ENCODE peak calls at places on chromosomes 12 and 14, in seven cellular contexts. One of them, this sample, is unnamed.

GRCh38 chr14:68638056-68638816 is 154.6 kb downstream of the ZFP36L1 start:
- DNase-seq in D341Med: no peak
- DNase-seq in stimulated activated CD4-positive, alpha-beta T cell treated with anti-CD3 and anti-CD28 coated beads, Interleukin-12 subunit alpha, Interleukin-12 subunit beta, amount 100 ng/mL, for 24 hours: no peak
- DNase-seq in AG09319: no peak
- DNase-seq in pancreas: no peak
- DNase-seq in nephron progenitor cell: no peak
- DNase-seq in HCT116: no peak
- DNase-seq in this sample: no peak

GRCh38 chr12:12716151-12716844 is 870 bp upstream of the CDKN1B start:
- DNase-seq in AG09319: no peak
- DNase-seq in stimulated activated CD4-positive, alpha-beta T cell treated with anti-CD3 and anti-CD28 coated beads, Interleukin-12 subunit alpha, Interleukin-12 subunit beta, amount 100 ng/mL, for 24 hours: no peak
- DNase-seq in HCT116: no peak
- DNase-seq in D341Med: no peak
- DNase-seq in nephron progenitor cell: no peak
- DNase-seq in pancreas: no peak
- DNase-seq in this sample: no peak

GRCh38 chr12:109736552-109737108 is 23.0 kb downstream of the FAM222A start:
- DNase-seq in D341Med: no peak
- DNase-seq in stimulated activated CD4-positive, alpha-beta T cell treated with anti-CD3 and anti-CD28 coated beads, Interleukin-12 subunit alpha, Interleukin-12 subunit beta, amount 100 ng/mL, for 24 hours: no peak
- DNase-seq in nephron progenitor cell: peak
- DNase-seq in pancreas: peak
- DNase-seq in HCT116: no peak
- DNase-seq in AG09319: no peak
- DNase-seq in this sample: no peak

GRCh38 chr12:124510301-124510970 is 57.0 kb downstream of the NCOR2 start:
- DNase-seq in HCT116: no peak
- DNase-seq in AG09319: no peak
- DNase-seq in stimulated activated CD4-positive, alpha-beta T cell treated with anti-CD3 and anti-CD28 coated beads, Interleukin-12 subunit alpha, Interleukin-12 subunit beta, amount 100 ng/mL, for 24 hours: no peak
- DNase-seq in D341Med: no peak
- DNase-seq in nephron progenitor cell: no peak
- DNase-seq in pancreas: no peak
- DNase-seq in this sample: peak

GRCh38 chr12:53143355-53143754 is 37.2 kb upstream of the ZNF740 start:
- DNase-seq in pancreas: no peak
- DNase-seq in HCT116: no peak
- DNase-seq in nephron progenitor cell: no peak
- DNase-seq in stimulated activated CD4-positive, alpha-beta T cell treated with anti-CD3 and anti-CD28 coated beads, Interleukin-12 subunit alpha, Interleukin-12 subunit beta, amount 100 ng/mL, for 24 hours: no peak
- DNase-seq in AG09319: no peak
- DNase-seq in D341Med: no peak
- DNase-seq in this sample: no peak

GRCh38 chr12:130162267-130162666 is at the start of gene FZD10:
- DNase-seq in pancreas: no peak
- DNase-seq in HCT116: no peak
- DNase-seq in nephron progenitor cell: peak
- DNase-seq in stimulated activated CD4-positive, alpha-beta T cell treated with anti-CD3 and anti-CD28 coated beads, Interleukin-12 subunit alpha, Interleukin-12 subunit beta, amount 100 ng/mL, for 24 hours: no peak
- DNase-seq in AG09319: no peak
- DNase-seq in D341Med: peak
- DNase-seq in this sample: no peak

GRCh38 chr14:74333909-74334308 is 14.4 kb upstream of the VRTN start:
- DNase-seq in nephron progenitor cell: no peak
- DNase-seq in HCT116: no peak
- DNase-seq in pancreas: no peak
- DNase-seq in D341Med: no peak
- DNase-seq in AG09319: peak
- DNase-seq in stimulated activated CD4-positive, alpha-beta T cell treated with anti-CD3 and anti-CD28 coated beads, Interleukin-12 subunit alpha, Interleukin-12 subunit beta, amount 100 ng/mL, for 24 hours: no peak
- DNase-seq in this sample: no peak

GRCh38 chr14:59772252-59772651 is 98.3 kb downstream of the RTN1 start:
- DNase-seq in AG09319: no peak
- DNase-seq in nephron progenitor cell: no peak
- DNase-seq in pancreas: no peak
- DNase-seq in D341Med: no peak
- DNase-seq in HCT116: no peak
- DNase-seq in stimulated activated CD4-positive, alpha-beta T cell treated with anti-CD3 and anti-CD28 coated beads, Interleukin-12 subunit alpha, Interleukin-12 subunit beta, amount 100 ng/mL, for 24 hours: no peak
- DNase-seq in this sample: no peak

GRCh38 chr12:121657305-121658008 is 12.0 kb downstream of the MORN3 start:
- DNase-seq in D341Med: no peak
- DNase-seq in HCT116: no peak
- DNase-seq in stimulated activated CD4-positive, alpha-beta T cell treated with anti-CD3 and anti-CD28 coated beads, Interleukin-12 subunit alpha, Interleukin-12 subunit beta, amount 100 ng/mL, for 24 hours: no peak
- DNase-seq in pancreas: no peak
- DNase-seq in AG09319: no peak
- DNase-seq in nephron progenitor cell: no peak
- DNase-seq in this sample: peak

GRCh38 chr12:87801860-87802720 is 227.1 kb downstream of the C12orf50 start:
- DNase-seq in D341Med: no peak
- DNase-seq in nephron progenitor cell: no peak
- DNase-seq in AG09319: no peak
- DNase-seq in pancreas: no peak
- DNase-seq in stimulated activated CD4-positive, alpha-beta T cell treated with anti-CD3 and anti-CD28 coated beads, Interleukin-12 subunit alpha, Interleukin-12 subunit beta, amount 100 ng/mL, for 24 hours: no peak
- DNase-seq in HCT116: no peak
- DNase-seq in this sample: no peak

GRCh38 chr12:53660064-53660463 is 15.8 kb downstream of the ATP5MC2 start:
- DNase-seq in pancreas: no peak
- DNase-seq in nephron progenitor cell: no peak
- DNase-seq in HCT116: no peak
- DNase-seq in D341Med: no peak
- DNase-seq in stimulated activated CD4-positive, alpha-beta T cell treated with anti-CD3 and anti-CD28 coated beads, Interleukin-12 subunit alpha, Interleukin-12 subunit beta, amount 100 ng/mL, for 24 hours: no peak
- DNase-seq in AG09319: no peak
- DNase-seq in this sample: no peak

GRCh38 chr12:92603741-92604432 is 98.9 kb upstream of the PLEKHG7 start:
- DNase-seq in AG09319: no peak
- DNase-seq in D341Med: no peak
- DNase-seq in nephron progenitor cell: no peak
- DNase-seq in pancreas: no peak
- DNase-seq in HCT116: no peak
- DNase-seq in stimulated activated CD4-positive, alpha-beta T cell treated with anti-CD3 and anti-CD28 coated beads, Interleukin-12 subunit alpha, Interleukin-12 subunit beta, amount 100 ng/mL, for 24 hours: no peak
- DNase-seq in this sample: no peak